ENCODE peak calls at places on chromosomes 2 and 18, in five cellular contexts. P is HEK293T, D is K562, V is GM12878, C is HepG2. M is an unnamed sample.

GRCh38 chr18:14924226-14924625 is 176.3 kb downstream of the ANKRD30B start:
- DNase-seq in V (no peak), C (no peak), D (no peak), P (no peak), M (no peak)

GRCh38 chr2:113179446-113180045 is 5.8 kb downstream of the PSD4 start:
- DNase-seq in P (no peak), C (no peak), D (no peak), V (no peak), M (no peak)

GRCh38 chr2:140177081-140177480 is 1396.9 kb upstream of the NXPH2 start:
- DNase-seq in D (no peak), C (no peak), V (no peak), P (no peak), M (no peak)

GRCh38 chr2:219041252-219041651 is at the start of gene CFAP65:
- DNase-seq in P (no peak), C (no peak), V (no peak), D (peak; percentile 15), M (peak; percentile 84)

GRCh38 chr18:56661414-56662101 is 10.4 kb downstream of the WDR7 start:
- DNase-seq in D (no peak), C (no peak), P (no peak), V (no peak), M (no peak)

GRCh38 chr18:70431203-70431624 is 142.4 kb downstream of the SOCS6 start:
- DNase-seq in P (no peak), D (no peak), C (peak; percentile 98), V (no peak), M (no peak)

GRCh38 chr2:234058881-234059280 is 8.4 kb downstream of the SPP2 start:
- DNase-seq in V (no peak), P (no peak), D (no peak), C (no peak), M (no peak)

GRCh38 chr2:151657667-151658076 is 76.6 kb downstream of the NEB start:
- DNase-seq in D (no peak), V (no peak), C (no peak), P (no peak), M (no peak)

GRCh38 chr2:19356545-19357382 is 1.7 kb downstream of the OSR1 start:
- DNase-seq in C (no peak), D (no peak), P (no peak), V (no peak), M (peak; percentile 60)

GRCh38 chr2:23273786-23274185 is 111.2 kb upstream of the KLHL29 start:
- DNase-seq in D (no peak), P (no peak), V (no peak), C (no peak), M (no peak)

GRCh38 chr2:197073701-197074433 is 147.4 kb upstream of the PGAP1 start:
- DNase-seq in C (no peak), V (no peak), D (no peak), P (no peak), M (no peak)

GRCh38 chr2:241865957-241866858 is 3.3 kb upstream of the RTP5 start:
- DNase-seq in V (no peak), D (no peak), P (no peak), C (no peak), M (peak; percentile 82)

GRCh38 chr2:154855113-154855512 is 156.6 kb downstream of the KCNJ3 start:
- DNase-seq in D (no peak), C (no peak), P (no peak), V (no peak), M (no peak)

GRCh38 chr2:79512442-79513401 is at the start of gene CTNNA2:
- DNase-seq in V (no peak), D (peak; percentile 94), P (peak; percentile 90), C (peak; percentile 46), M (peak; percentile 97)

GRCh38 chr2:109726666-109727270 is 67.3 kb upstream of the RGPD5 start:
- DNase-seq in V (no peak), C (no peak), P (no peak), D (no peak), M (no peak)

GRCh38 chr2:237904806-237905599 is 45.6 kb downstream of the RAMP1 start:
- DNase-seq in C (no peak), V (peak; percentile 53), D (peak; percentile 13), P (no peak), M (no peak)

GRCh38 chr18:3250237-3251107 is 2.9 kb downstream of the MYL12A start:
- DNase-seq in C (no peak), P (no peak), D (peak; percentile 32), V (no peak), M (no peak)

GRCh38 chr2:124264496-124265160 is 239.5 kb downstream of the CNTNAP5 start:
- DNase-seq in P (no peak), D (no peak), C (no peak), V (no peak), M (no peak)

GRCh38 chr2:237939251-237939650 is 27.6 kb upstream of the UBE2F start:
- DNase-seq in C (no peak), V (no peak), D (no peak), P (no peak), M (no peak)

GRCh38 chr18:24727685-24728084 is 267.2 kb downstream of the HRH4 start:
- DNase-seq in V (no peak), C (no peak), D (no peak), P (no peak), M (no peak)

GRCh38 chr2:239465017-239466001 is 64.5 kb upstream of the HDAC4 start:
- DNase-seq in P (no peak), C (no peak), V (no peak), D (no peak), M (no peak)

GRCh38 chr2:54470241-54470938 is 14.3 kb downstream of the SPTBN1 start:
- DNase-seq in V (no peak), C (no peak), D (no peak), P (no peak), M (no peak)

GRCh38 chr18:50297621-50298442 is 10.3 kb upstream of the CXXC1 start:
- DNase-seq in C (no peak), D (no peak), V (peak; percentile 69), P (no peak), M (peak; percentile 89)

GRCh38 chr2:39275016-39275415 is 31.2 kb upstream of the CDKL4 start:
- DNase-seq in P (no peak), V (no peak), C (no peak), D (no peak), M (no peak)

GRCh38 chr18:37564796-37565137 is 831 bp downstream of the CELF4 start:
- DNase-seq in C (no peak), P (peak; percentile 89), D (peak; percentile 51), V (no peak), M (peak; percentile 52)

GRCh38 chr2:143030127-143030526 is 99.1 kb upstream of the ARHGAP15 start:
- DNase-seq in P (no peak), V (peak; percentile 7), C (no peak), D (no peak), M (no peak)

GRCh38 chr2:205815645-205816044 is 133.3 kb downstream of the NRP2 start:
- DNase-seq in C (no peak), P (no peak), V (no peak), D (no peak), M (no peak)

GRCh38 chr18:31977270-31977872 is 34.4 kb upstream of the TRAPPC8 start:
- DNase-seq in D (peak; percentile 60), C (peak; percentile 68), P (peak; percentile 66), V (no peak), M (peak; percentile 57)

DNA sequence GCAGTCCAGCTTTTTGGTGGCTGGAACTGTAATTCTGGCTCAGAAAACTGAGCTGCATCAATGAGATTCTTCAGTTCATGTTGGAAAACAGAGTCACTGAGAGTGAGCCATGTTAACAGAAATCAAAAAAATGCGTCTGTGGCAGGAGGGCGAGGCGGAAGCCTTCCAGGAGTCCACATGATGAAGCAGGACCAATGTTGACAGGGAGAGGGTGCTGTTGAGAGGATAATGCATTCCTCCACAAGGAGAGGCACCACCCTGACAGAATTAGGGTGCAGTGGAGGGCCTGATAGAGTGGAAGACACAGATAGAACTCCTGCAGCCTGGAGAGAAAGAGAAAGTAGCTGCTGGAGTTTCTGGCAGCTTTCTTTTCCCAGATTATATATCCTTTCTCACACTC is 111.5 kb downstream of the MGAT5 start:
- DNase-seq in C (no peak), D (peak; percentile 43), V (no peak), P (peak; percentile 15), M (no peak)
- TF ChIP-seq FOXM1 in C (no peak), D (no peak), V (no peak), P (no peak), M (no peak)

GRCh38 chr2:101127319-101128056 is 23.7 kb downstream of the TBC1D8 start:
- DNase-seq in C (no peak), V (no peak), P (no peak), D (no peak), M (no peak)

GRCh38 chr2:101125799-101126198 is 25.4 kb downstream of the TBC1D8 start:
- DNase-seq in P (no peak), C (no peak), D (no peak), V (no peak), M (no peak)

GRCh38 chr2:101124684-101125366 is 26.4 kb downstream of the TBC1D8 start:
- DNase-seq in C (peak; percentile 96), P (no peak), V (no peak), D (no peak), M (no peak)

GRCh38 chr2:101124061-101124460 is 27.1 kb downstream of the TBC1D8 start:
- DNase-seq in D (no peak), V (no peak), C (peak; percentile 22), P (no peak), M (no peak)

DNA sequence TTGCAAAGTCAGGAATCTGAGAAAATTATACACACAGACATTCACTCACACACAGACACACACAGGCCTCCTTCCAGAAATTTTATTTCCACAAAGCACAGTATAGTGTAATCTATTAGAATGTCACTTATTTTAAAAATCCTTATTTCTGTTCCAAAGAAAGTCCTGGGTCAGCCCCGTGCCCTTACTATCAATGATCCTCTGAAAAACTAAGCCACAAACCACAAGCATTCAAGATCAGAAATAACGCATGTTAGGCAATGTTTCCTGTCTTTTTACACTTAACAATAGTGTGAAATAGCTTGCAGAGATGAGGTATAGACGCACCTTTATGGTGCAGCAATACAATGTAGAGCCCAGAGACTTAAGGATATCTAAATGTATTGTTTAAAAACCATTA is 25.8 kb downstream of the TBC1D8 start:
- DNase-seq in P (no peak), V (no peak), C (peak; percentile 53), D (no peak), M (no peak)
- TF ChIP-seq FOXM1 in P (no peak), V (no peak), C (no peak), D (no peak), M (no peak)

GRCh38 chr2:217960351-217960750 is 42.4 kb downstream of the TNS1 start:
- DNase-seq in C (no peak), D (no peak), P (no peak), V (no peak), M (no peak)
- TF ChIP-seq FOXM1 in C (no peak), D (no peak), P (no peak), V (no peak), M (no peak)

DNA sequence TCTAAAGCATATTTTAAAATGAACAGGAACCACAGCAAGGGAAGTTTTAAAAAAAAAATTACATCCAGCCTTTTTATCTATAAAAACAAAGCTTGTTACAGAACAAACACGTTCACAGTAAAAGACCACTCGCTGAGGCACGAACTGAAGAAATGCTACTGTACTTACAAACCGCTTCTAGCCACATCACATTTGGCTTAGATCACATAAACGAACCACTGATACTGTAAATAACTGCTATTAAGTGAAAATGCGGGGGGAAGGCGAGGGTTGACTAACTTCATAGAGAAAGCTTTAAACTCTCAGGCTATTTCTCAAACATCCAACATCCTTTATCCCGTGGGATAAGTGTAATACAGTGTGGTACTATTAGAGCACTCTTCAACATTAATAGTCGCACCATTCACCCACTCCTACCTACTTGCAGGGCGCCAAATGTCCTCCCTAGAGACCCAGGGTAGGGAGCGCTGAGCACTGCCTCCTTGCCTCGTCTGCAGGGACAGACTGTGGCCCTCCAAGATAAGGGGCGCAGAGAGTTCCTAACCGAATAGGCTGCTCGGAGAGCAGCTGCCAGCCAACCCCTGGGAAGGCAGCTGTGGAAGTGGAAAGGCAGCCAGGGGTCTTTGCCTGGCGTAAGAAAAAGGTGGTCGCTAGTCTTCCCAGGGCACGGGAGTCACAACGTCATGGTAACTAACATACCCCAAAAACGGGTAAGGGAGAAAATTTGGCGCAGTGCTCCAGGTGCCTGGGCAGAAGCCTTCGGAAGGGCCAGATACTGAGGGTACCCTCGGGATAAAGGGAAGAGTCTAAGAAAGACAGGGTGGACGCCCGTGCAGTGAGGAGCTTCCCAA is 841 bp downstream of the GPR155 start:
- DNase-seq in V (no peak), D (peak; percentile 26), C (no peak), P (peak; percentile 27), M (peak; percentile 49)
- TF ChIP-seq FOXM1 in V (no peak), D (no peak), C (no peak), P (no peak), M (no peak)